ENCODE peak calls at places on chromosomes 13 and 19, in nine cellular contexts. One of them, this sample, is unnamed.
A peak's percentile ranks its signal among the peaks of the same experiment; 100 is the strongest.

GRCh38 chr13:89890806-89891205 is 1456.7 kb upstream of the MIR17HG start:
- DNase-seq in psoas muscle: no peak
- DNase-seq in dorsolateral prefrontal cortex: no peak
- DNase-seq in fibroblast of villous mesenchyme: no peak
- DNase-seq in CD4-positive, alpha-beta T cell: no peak
- DNase-seq in left lung: no peak
- DNase-seq in mammary epithelial cell: no peak
- DNase-seq in nephron progenitor cell: no peak
- DNase-seq in tibial nerve: no peak
- DNase-seq in this sample: no peak

GRCh38 chr13:95494082-95494681 is 58.3 kb upstream of the CLDN10 start:
- DNase-seq in psoas muscle: no peak
- DNase-seq in dorsolateral prefrontal cortex: no peak
- DNase-seq in fibroblast of villous mesenchyme: peak; percentile 65
- DNase-seq in CD4-positive, alpha-beta T cell: no peak
- DNase-seq in left lung: no peak
- DNase-seq in mammary epithelial cell: peak; percentile 65
- DNase-seq in nephron progenitor cell: peak; percentile 16
- DNase-seq in tibial nerve: no peak
- DNase-seq in this sample: no peak

GRCh38 chr13:101309014-101309619 is 107.2 kb downstream of the NALCN start:
- DNase-seq in psoas muscle: no peak
- DNase-seq in dorsolateral prefrontal cortex: no peak
- DNase-seq in fibroblast of villous mesenchyme: peak; percentile 33
- DNase-seq in CD4-positive, alpha-beta T cell: no peak
- DNase-seq in left lung: no peak
- DNase-seq in mammary epithelial cell: peak; percentile 45
- DNase-seq in nephron progenitor cell: no peak
- DNase-seq in tibial nerve: no peak
- DNase-seq in this sample: no peak

GRCh38 chr13:101627556-101627943 is 175.1 kb downstream of the ITGBL1 start:
- DNase-seq in psoas muscle: no peak
- DNase-seq in dorsolateral prefrontal cortex: no peak
- DNase-seq in fibroblast of villous mesenchyme: peak; percentile 50
- DNase-seq in CD4-positive, alpha-beta T cell: no peak
- DNase-seq in left lung: no peak
- DNase-seq in mammary epithelial cell: no peak
- DNase-seq in nephron progenitor cell: no peak
- DNase-seq in tibial nerve: no peak
- DNase-seq in this sample: no peak

GRCh38 chr19:2320057-2320456 is 8.3 kb downstream of the LSM7 start:
- DNase-seq in psoas muscle: no peak
- DNase-seq in dorsolateral prefrontal cortex: no peak
- DNase-seq in fibroblast of villous mesenchyme: no peak
- DNase-seq in CD4-positive, alpha-beta T cell: no peak
- DNase-seq in left lung: no peak
- DNase-seq in mammary epithelial cell: peak; percentile 45
- DNase-seq in nephron progenitor cell: no peak
- DNase-seq in tibial nerve: no peak
- DNase-seq in this sample: no peak

GRCh38 chr13:48571121-48571901 is 38.4 kb upstream of the RCBTB2 start:
- DNase-seq in psoas muscle: no peak
- DNase-seq in dorsolateral prefrontal cortex: no peak
- DNase-seq in fibroblast of villous mesenchyme: peak; percentile 69
- DNase-seq in CD4-positive, alpha-beta T cell: no peak
- DNase-seq in left lung: no peak
- DNase-seq in mammary epithelial cell: peak; percentile 43
- DNase-seq in nephron progenitor cell: no peak
- DNase-seq in tibial nerve: no peak
- DNase-seq in this sample: no peak

GRCh38 chr13:78632956-78633355 is 26.0 kb downstream of the OBI1 start:
- DNase-seq in psoas muscle: no peak
- DNase-seq in dorsolateral prefrontal cortex: no peak
- DNase-seq in fibroblast of villous mesenchyme: no peak
- DNase-seq in CD4-positive, alpha-beta T cell: no peak
- DNase-seq in left lung: no peak
- DNase-seq in mammary epithelial cell: no peak
- DNase-seq in nephron progenitor cell: no peak
- DNase-seq in tibial nerve: no peak
- DNase-seq in this sample: no peak

GRCh38 chr13:39209731-39210633 is 171.7 kb downstream of the NHLRC3 start:
- DNase-seq in psoas muscle: no peak
- DNase-seq in dorsolateral prefrontal cortex: no peak
- DNase-seq in fibroblast of villous mesenchyme: no peak
- DNase-seq in CD4-positive, alpha-beta T cell: no peak
- DNase-seq in left lung: no peak
- DNase-seq in mammary epithelial cell: no peak
- DNase-seq in nephron progenitor cell: no peak
- DNase-seq in tibial nerve: no peak
- DNase-seq in this sample: no peak

GRCh38 chr19:19900574-19901444 is at the start of gene ZNF93:
- DNase-seq in psoas muscle: peak; percentile 93
- DNase-seq in dorsolateral prefrontal cortex: peak; percentile 96
- DNase-seq in fibroblast of villous mesenchyme: peak; percentile 98
- DNase-seq in CD4-positive, alpha-beta T cell: peak; percentile 82
- DNase-seq in left lung: peak; percentile 89
- DNase-seq in mammary epithelial cell: peak; percentile 95
- DNase-seq in nephron progenitor cell: peak; percentile 82
- DNase-seq in tibial nerve: peak; percentile 90
- DNase-seq in this sample: peak; percentile 74

GRCh38 chr19:3176715-3177501 is 1.7 kb upstream of the S1PR4 start:
- DNase-seq in psoas muscle: no peak
- DNase-seq in dorsolateral prefrontal cortex: no peak
- DNase-seq in fibroblast of villous mesenchyme: peak; percentile 55
- DNase-seq in CD4-positive, alpha-beta T cell: peak; percentile 69
- DNase-seq in left lung: peak; percentile 91
- DNase-seq in mammary epithelial cell: peak; percentile 94
- DNase-seq in nephron progenitor cell: no peak
- DNase-seq in tibial nerve: no peak
- DNase-seq in this sample: no peak

GRCh38 chr13:103194871-103195270 is 128.7 kb upstream of the SLC10A2 start:
- DNase-seq in psoas muscle: no peak
- DNase-seq in dorsolateral prefrontal cortex: no peak
- DNase-seq in fibroblast of villous mesenchyme: no peak
- DNase-seq in CD4-positive, alpha-beta T cell: no peak
- DNase-seq in left lung: no peak
- DNase-seq in mammary epithelial cell: no peak
- DNase-seq in nephron progenitor cell: no peak
- DNase-seq in tibial nerve: no peak
- DNase-seq in this sample: no peak

GRCh38 chr13:66673401-66673800 is 556.7 kb downstream of the PCDH9 start:
- DNase-seq in psoas muscle: no peak
- DNase-seq in dorsolateral prefrontal cortex: no peak
- DNase-seq in fibroblast of villous mesenchyme: peak; percentile 2
- DNase-seq in CD4-positive, alpha-beta T cell: no peak
- DNase-seq in left lung: no peak
- DNase-seq in mammary epithelial cell: peak; percentile 47
- DNase-seq in nephron progenitor cell: no peak
- DNase-seq in tibial nerve: no peak
- DNase-seq in this sample: no peak

GRCh38 chr19:56837004-56837403 is 3.5 kb downstream of the PEG3 start:
- DNase-seq in psoas muscle: no peak
- DNase-seq in dorsolateral prefrontal cortex: peak; percentile 19
- DNase-seq in fibroblast of villous mesenchyme: no peak
- DNase-seq in CD4-positive, alpha-beta T cell: no peak
- DNase-seq in left lung: peak; percentile 30
- DNase-seq in mammary epithelial cell: no peak
- DNase-seq in nephron progenitor cell: no peak
- DNase-seq in tibial nerve: no peak
- DNase-seq in this sample: no peak
- TF ChIP-seq CTCF in psoas muscle: no peak
- TF ChIP-seq CTCF in dorsolateral prefrontal cortex: no peak
- TF ChIP-seq CTCF in fibroblast of villous mesenchyme: no peak
- TF ChIP-seq CTCF in CD4-positive, alpha-beta T cell: no peak
- TF ChIP-seq CTCF in left lung: no peak
- TF ChIP-seq CTCF in mammary epithelial cell: no peak
- TF ChIP-seq CTCF in nephron progenitor cell: no peak
- TF ChIP-seq CTCF in tibial nerve: no peak
- TF ChIP-seq CTCF in this sample: no peak

GRCh38 chr19:50710094-50710493 is 9.5 kb downstream of the SHANK1 start:
- DNase-seq in psoas muscle: peak; percentile 28
- DNase-seq in dorsolateral prefrontal cortex: peak; percentile 56
- DNase-seq in fibroblast of villous mesenchyme: no peak
- DNase-seq in CD4-positive, alpha-beta T cell: no peak
- DNase-seq in left lung: no peak
- DNase-seq in mammary epithelial cell: no peak
- DNase-seq in nephron progenitor cell: no peak
- DNase-seq in tibial nerve: no peak
- DNase-seq in this sample: no peak

GRCh38 chr19:50706387-50706786 is 13.2 kb downstream of the SHANK1 start:
- DNase-seq in psoas muscle: peak; percentile 15
- DNase-seq in dorsolateral prefrontal cortex: no peak
- DNase-seq in fibroblast of villous mesenchyme: no peak
- DNase-seq in CD4-positive, alpha-beta T cell: no peak
- DNase-seq in left lung: peak; percentile 13
- DNase-seq in mammary epithelial cell: no peak
- DNase-seq in nephron progenitor cell: no peak
- DNase-seq in tibial nerve: no peak
- DNase-seq in this sample: no peak

GRCh38 chr19:50710612-50711011 is 9.0 kb downstream of the SHANK1 start:
- DNase-seq in psoas muscle: peak; percentile 19
- DNase-seq in dorsolateral prefrontal cortex: no peak
- DNase-seq in fibroblast of villous mesenchyme: no peak
- DNase-seq in CD4-positive, alpha-beta T cell: no peak
- DNase-seq in left lung: peak; percentile 28
- DNase-seq in mammary epithelial cell: no peak
- DNase-seq in nephron progenitor cell: no peak
- DNase-seq in tibial nerve: no peak
- DNase-seq in this sample: no peak

GRCh38 chr19:50705422-50706019 is 14.1 kb downstream of the SHANK1 start:
- DNase-seq in psoas muscle: no peak
- DNase-seq in dorsolateral prefrontal cortex: peak; percentile 57
- DNase-seq in fibroblast of villous mesenchyme: peak; percentile 45
- DNase-seq in CD4-positive, alpha-beta T cell: no peak
- DNase-seq in left lung: no peak
- DNase-seq in mammary epithelial cell: peak; percentile 50
- DNase-seq in nephron progenitor cell: peak; percentile 53
- DNase-seq in tibial nerve: no peak
- DNase-seq in this sample: no peak

DNA sequence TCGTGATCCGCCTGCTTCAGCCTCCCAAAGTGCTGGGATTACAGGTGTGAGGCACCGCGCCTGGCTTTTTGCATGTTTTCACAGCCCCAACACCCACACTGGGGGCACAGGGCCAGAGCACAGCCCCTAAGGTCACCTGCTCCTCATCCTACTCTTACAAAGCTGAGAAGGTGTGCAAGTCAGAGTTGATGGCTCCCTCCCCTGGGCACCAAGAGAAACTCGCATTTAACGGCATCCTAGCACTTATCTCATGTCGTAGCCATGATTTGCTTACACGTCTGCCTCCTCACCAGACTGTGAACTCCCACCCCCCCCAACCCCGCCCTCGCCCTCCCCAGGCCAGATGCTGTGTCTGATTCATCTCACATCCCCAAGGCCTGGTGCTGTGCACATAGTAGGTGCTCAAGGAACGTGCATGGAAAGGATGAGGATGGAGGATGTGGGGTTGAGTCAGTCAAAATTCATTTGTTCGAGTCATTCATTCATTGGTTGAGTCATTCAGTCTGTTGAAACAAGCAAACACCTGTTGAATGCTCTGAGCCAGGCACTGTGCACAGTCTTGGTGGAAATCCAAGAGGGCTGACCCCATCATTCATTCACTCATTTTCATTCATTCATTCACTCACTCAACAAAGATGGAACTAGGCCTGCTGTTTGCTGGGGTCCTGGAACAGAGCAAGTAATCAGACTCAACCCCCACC is 11.3 kb downstream of the SHANK1 start:
- DNase-seq in psoas muscle: peak; percentile 30
- DNase-seq in dorsolateral prefrontal cortex: no peak
- DNase-seq in fibroblast of villous mesenchyme: no peak
- DNase-seq in CD4-positive, alpha-beta T cell: no peak
- DNase-seq in left lung: peak; percentile 31
- DNase-seq in mammary epithelial cell: no peak
- DNase-seq in nephron progenitor cell: no peak
- DNase-seq in tibial nerve: no peak
- DNase-seq in this sample: no peak
- TF ChIP-seq CTCF in psoas muscle: no peak
- TF ChIP-seq CTCF in dorsolateral prefrontal cortex: no peak
- TF ChIP-seq CTCF in fibroblast of villous mesenchyme: no peak
- TF ChIP-seq CTCF in CD4-positive, alpha-beta T cell: no peak
- TF ChIP-seq CTCF in left lung: no peak
- TF ChIP-seq CTCF in mammary epithelial cell: no peak
- TF ChIP-seq CTCF in nephron progenitor cell: no peak
- TF ChIP-seq CTCF in tibial nerve: no peak
- TF ChIP-seq CTCF in this sample: no peak

DNA sequence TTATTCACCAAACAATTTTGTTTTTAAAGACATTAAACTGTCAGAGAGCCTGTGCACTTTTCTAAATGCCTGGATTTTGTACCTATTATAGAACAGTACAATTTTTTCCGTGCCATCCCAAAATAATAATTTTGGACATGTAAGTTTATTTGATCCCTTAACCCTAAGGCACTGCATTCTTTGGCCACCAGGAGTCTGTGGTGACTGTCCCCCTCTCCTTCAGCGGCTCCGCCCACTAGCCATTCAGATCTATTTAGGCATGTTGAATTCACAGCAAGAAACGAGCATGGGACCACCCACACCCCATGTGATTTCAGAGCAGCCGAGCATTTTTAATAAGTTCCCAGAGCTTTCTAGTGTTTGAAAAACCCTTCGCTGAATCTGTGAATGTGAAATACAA is 567.5 kb downstream of the MYO16 start:
- DNase-seq in psoas muscle: no peak
- DNase-seq in dorsolateral prefrontal cortex: no peak
- DNase-seq in fibroblast of villous mesenchyme: no peak
- DNase-seq in CD4-positive, alpha-beta T cell: no peak
- DNase-seq in left lung: no peak
- DNase-seq in mammary epithelial cell: no peak
- DNase-seq in nephron progenitor cell: peak; percentile 28
- DNase-seq in tibial nerve: no peak
- DNase-seq in this sample: no peak
- TF ChIP-seq CTCF in psoas muscle: peak; percentile 4
- TF ChIP-seq CTCF in dorsolateral prefrontal cortex: no peak
- TF ChIP-seq CTCF in fibroblast of villous mesenchyme: peak; percentile 14
- TF ChIP-seq CTCF in CD4-positive, alpha-beta T cell: no peak
- TF ChIP-seq CTCF in left lung: no peak
- TF ChIP-seq CTCF in mammary epithelial cell: no peak
- TF ChIP-seq CTCF in nephron progenitor cell: peak; percentile 34
- TF ChIP-seq CTCF in tibial nerve: no peak
- TF ChIP-seq CTCF in this sample: no peak

DNA sequence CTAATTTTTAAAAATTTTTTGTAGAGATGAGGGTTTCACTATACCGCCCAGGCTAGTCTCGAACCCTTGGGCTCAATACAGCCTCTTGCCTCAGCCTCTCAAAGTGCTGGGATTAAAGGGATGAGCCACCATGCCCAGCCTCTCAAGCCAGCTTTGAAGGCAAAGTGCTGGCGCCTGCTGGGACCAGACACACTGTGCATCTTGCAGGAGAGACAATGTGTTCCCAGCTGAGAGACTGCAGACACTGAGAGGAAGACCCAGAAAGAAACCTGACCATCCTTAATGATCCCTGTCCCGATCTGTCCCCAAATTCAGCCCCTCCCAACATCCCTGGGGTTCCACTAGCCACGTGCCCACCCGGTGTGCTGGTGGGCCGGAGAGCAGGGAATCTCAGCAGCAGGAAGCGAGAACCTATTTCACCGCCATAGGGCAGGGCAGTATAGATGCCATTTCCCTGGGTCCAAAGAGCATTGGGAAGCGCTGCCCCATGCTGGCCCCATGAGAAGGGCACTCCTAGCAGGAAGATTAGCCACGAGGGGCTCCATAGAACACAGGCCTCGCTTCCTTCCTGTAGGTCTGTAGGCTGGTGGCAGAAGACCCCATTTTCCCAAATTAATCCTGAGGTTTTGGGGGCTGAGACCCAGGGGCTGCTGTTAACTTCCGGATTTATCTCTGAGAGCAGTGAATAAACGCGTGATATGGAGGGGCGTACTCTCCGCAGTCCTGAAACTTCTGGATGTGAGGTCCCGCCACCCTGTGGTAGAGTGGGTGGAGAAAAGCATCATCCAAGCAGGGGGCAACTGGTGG is 968 bp downstream of the RAVER1 start:
- DNase-seq in psoas muscle: no peak
- DNase-seq in dorsolateral prefrontal cortex: no peak
- DNase-seq in fibroblast of villous mesenchyme: no peak
- DNase-seq in CD4-positive, alpha-beta T cell: no peak
- DNase-seq in left lung: no peak
- DNase-seq in mammary epithelial cell: no peak
- DNase-seq in nephron progenitor cell: no peak
- DNase-seq in tibial nerve: no peak
- DNase-seq in this sample: no peak
- TF ChIP-seq CTCF in psoas muscle: no peak
- TF ChIP-seq CTCF in dorsolateral prefrontal cortex: no peak
- TF ChIP-seq CTCF in fibroblast of villous mesenchyme: peak; percentile 18
- TF ChIP-seq CTCF in CD4-positive, alpha-beta T cell: no peak
- TF ChIP-seq CTCF in left lung: no peak
- TF ChIP-seq CTCF in mammary epithelial cell: no peak
- TF ChIP-seq CTCF in nephron progenitor cell: no peak
- TF ChIP-seq CTCF in tibial nerve: no peak
- TF ChIP-seq CTCF in this sample: no peak